ENCODE peak calls at places on chromosomes 11 and 22, in seven cellular contexts. K, J, Y, A, P, C and E are unnamed samples. For H3K9me3 and H3K4me1, the result is how much of the 10 kb centered on the place peaks cover.

GRCh38 chr11:31340903-31341572 is 28.5 kb downstream of the DCDC1 start:
- DNase-seq in J (peak), P (no peak), C (no peak), K (peak), Y (no peak), A (no peak), E (no peak)

GRCh38 chr11:11960687-11961086 is 47.7 kb downstream of the DKK3 start:
- DNase-seq in K (no peak), A (no peak), P (no peak), C (no peak), J (peak), Y (no peak), E (no peak)

GRCh38 chr22:44395116-44396005 is 82.6 kb upstream of the SHISAL1 start:
- DNase-seq in Y (peak), P (no peak), A (no peak), J (no peak), C (peak), K (no peak), E (peak)

GRCh38 chr22:47043835-47044721 is 281.6 kb downstream of the TBC1D22A start:
- DNase-seq in Y (peak), K (no peak), C (peak), J (peak), P (peak), A (no peak), E (peak)

GRCh38 chr11:78688460-78688859 is 113.8 kb upstream of the NARS2 start:
- DNase-seq in K (no peak), C (no peak), J (no peak), Y (no peak), A (no peak), P (no peak), E (no peak)

GRCh38 chr22:36257948-36258674 is 5.2 kb downstream of the APOL1 start:
- DNase-seq in K (no peak), J (no peak), Y (no peak), C (no peak), A (no peak), P (no peak), E (no peak)

GRCh38 chr11:125036933-125037332 is 26.2 kb upstream of the SLC37A2 start:
- DNase-seq in P (no peak), K (no peak), A (no peak), Y (no peak), J (no peak), C (no peak), E (no peak)

GRCh38 chr11:44286268-44286880 is 23.6 kb downstream of the ALX4 start:
- DNase-seq in C (peak), P (peak), J (peak), Y (peak), A (no peak), K (peak), E (peak)

GRCh38 chr11:109486129-109486528 is 64.1 kb downstream of the C11orf87 start:
- DNase-seq in Y (no peak), C (no peak), J (no peak), A (no peak), K (no peak), P (no peak), E (no peak)

GRCh38 chr11:72584293-72584921 is 89.8 kb downstream of the PDE2A start:
- DNase-seq in A (no peak), P (no peak), K (peak), C (peak), J (no peak), Y (peak), E (peak)

GRCh38 chr11:132943737-132944556 is 588.4 kb downstream of the OPCML start:
- DNase-seq in A (no peak), C (no peak), Y (no peak), P (no peak), J (no peak), K (peak), E (no peak)

GRCh38 chr11:33743291-33743690 is 7.1 kb upstream of the CD59 start:
- DNase-seq in A (no peak), P (no peak), K (no peak), Y (no peak), C (no peak), J (no peak), E (no peak)
- H3K4me3 ChIP-seq in A (no peak), P (no peak), K (no peak), Y (no peak), C (no peak), J (no peak), E (no peak)

GRCh38 chr22:49087716-49088660 is 739.7 kb downstream of the BRD1 start:
- DNase-seq in C (no peak), A (no peak), P (no peak), K (no peak), Y (no peak), J (no peak), E (no peak)
- H3K9me3 ChIP-seq in C (under half), A (under half), P (under half), K (under half), Y (under half), J (under half), E (under half)

GRCh38 chr11:126277322-126277721 is 5.6 kb upstream of the TIRAP start:
- DNase-seq in Y (no peak), J (no peak), K (no peak), P (no peak), C (no peak), A (no peak), E (no peak)

GRCh38 chr11:126281245-126281644 is 1.6 kb upstream of the TIRAP start:
- DNase-seq in P (no peak), K (no peak), Y (no peak), A (no peak), J (no peak), C (no peak), E (no peak)

GRCh38 chr11:126280595-126280994 is 2.3 kb upstream of the TIRAP start:
- DNase-seq in A (no peak), C (no peak), K (no peak), Y (no peak), P (no peak), J (no peak), E (no peak)

GRCh38 chr11:126279191-126279590 is 3.7 kb upstream of the TIRAP start:
- DNase-seq in Y (no peak), P (no peak), K (no peak), C (no peak), A (no peak), J (no peak), E (no peak)

DNA sequence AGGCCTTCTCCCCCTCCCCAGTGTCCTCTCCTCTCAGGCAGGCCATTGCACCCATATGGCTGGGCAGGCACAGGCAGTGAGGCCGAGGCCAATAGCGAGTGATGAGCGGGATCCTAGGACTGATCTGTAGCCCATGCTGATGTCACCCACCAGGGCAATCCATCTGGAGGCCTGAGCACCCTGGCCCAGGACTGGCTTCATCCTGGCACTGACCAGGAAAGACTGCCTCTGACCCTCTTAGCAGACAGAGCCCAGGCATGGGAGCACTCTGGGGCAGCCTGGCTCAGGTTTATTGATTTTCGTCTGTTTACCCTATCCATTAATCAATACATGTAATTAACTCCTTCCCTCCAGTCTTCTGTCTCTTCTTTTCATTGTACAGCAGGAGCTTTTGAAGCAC is 5.1 kb upstream of the TIRAP start:
- DNase-seq in C (no peak), J (no peak), P (no peak), K (no peak), Y (no peak), A (no peak), E (no peak)
- H3K4me1 ChIP-seq in C (under half), J (under half), P (under half), K (under half), Y (under half), A (under half), E (under half)

GRCh38 chr22:50622723-50623327 is 5.1 kb downstream of the ARSA start:
- DNase-seq in Y (no peak), C (peak), J (no peak), A (no peak), P (peak), K (no peak), E (peak)

GRCh38 chr22:50621948-50622722 is 5.8 kb downstream of the ARSA start:
- DNase-seq in A (no peak), J (no peak), K (peak), Y (no peak), C (peak), P (no peak), E (peak)

GRCh38 chr22:50624347-50625130 is 3.4 kb downstream of the ARSA start:
- DNase-seq in P (peak), Y (no peak), K (no peak), A (no peak), J (no peak), C (no peak), E (no peak)

GRCh38 chr22:50621491-50621880 is 6.5 kb downstream of the ARSA start:
- DNase-seq in K (no peak), A (no peak), P (no peak), Y (no peak), J (peak), C (no peak), E (no peak)

GRCh38 chr22:50620861-50621490 is 7.0 kb downstream of the ARSA start:
- DNase-seq in P (no peak), A (no peak), K (no peak), J (peak), Y (peak), C (no peak), E (peak)
- H3K4me3 ChIP-seq in P (no peak), A (peak), K (peak), J (peak), Y (peak), C (no peak), E (no peak)

GRCh38 chr11:126804363-126804762 is 196.2 kb downstream of the KIRREL3 start:
- DNase-seq in J (no peak), A (no peak), Y (no peak), P (no peak), C (no peak), K (no peak), E (no peak)

GRCh38 chr11:126797801-126798200 is 202.8 kb downstream of the KIRREL3 start:
- DNase-seq in P (no peak), C (no peak), K (no peak), A (no peak), J (no peak), Y (no peak), E (no peak)

DNA sequence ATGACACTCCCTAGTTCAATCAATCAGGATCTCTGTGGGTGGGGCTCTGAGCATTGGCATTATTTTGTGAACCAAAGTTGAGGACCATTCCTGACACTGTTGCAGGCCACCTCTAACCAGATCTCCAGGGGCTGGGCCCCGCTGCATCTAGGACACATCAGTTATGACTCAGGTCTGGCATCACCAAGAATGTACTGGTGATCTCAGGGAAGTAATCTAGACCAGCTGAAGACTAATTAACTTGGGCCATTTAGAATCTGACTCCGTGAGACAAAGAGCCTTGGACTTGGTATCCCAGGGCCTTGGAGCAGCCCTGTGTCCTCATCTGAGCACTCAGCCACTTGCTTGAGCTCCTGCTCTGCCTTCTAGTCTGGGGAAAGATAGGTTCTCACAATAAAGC is 200.6 kb downstream of the KIRREL3 start:
- DNase-seq in P (no peak), J (no peak), Y (no peak), A (no peak), C (no peak), K (peak), E (no peak)
- H3K9me3 ChIP-seq in P (under half), J (under half), Y (under half), A (under half), C (under half), K (under half), E (under half)

GRCh38 chr22:17941501-17942406 is 82.6 kb downstream of the MICAL3 start:
- DNase-seq in P (no peak), J (no peak), K (no peak), Y (no peak), A (no peak), C (no peak), E (no peak)
- H3K4me1 ChIP-seq in P (under half), J (under half), K (under half), Y (half or more), A (under half), C (under half), E (under half)